ENCODE peak calls at places on chromosome 12, in ten cellular contexts. I, T, F, V, U, J, L, O, H and C are unnamed samples.

GRCh38 chr12:132292328-132293319 is 36.8 kb downstream of the GALNT9 start:
- DNase-seq in I (no peak), H (no peak), O (no peak), T (no peak), V (no peak), U (no peak), L (no peak), J (no peak), F (no peak), C (no peak)

GRCh38 chr12:116366456-116366776 is 88.9 kb upstream of the MED13L start:
- DNase-seq in F (peak; percentile 71), I (peak; percentile 45), T (no peak), U (no peak), O (peak; percentile 68), L (peak; percentile 42), H (peak; percentile 75), J (no peak), V (peak; percentile 88), C (no peak)

GRCh38 chr12:103334447-103334846 is 161.3 kb downstream of the C12orf42 start:
- DNase-seq in U (no peak), V (no peak), H (no peak), L (no peak), J (no peak), F (no peak), O (no peak), T (no peak), I (no peak), C (no peak)

GRCh38 chr12:100345020-100345767 is 11.7 kb upstream of the SLC17A8 start:
- DNase-seq in I (no peak), T (no peak), V (no peak), H (no peak), L (no peak), O (no peak), U (no peak), F (no peak), J (no peak), C (no peak)

GRCh38 chr12:50088577-50089335 is 3.6 kb downstream of the SMARCD1 start:
- DNase-seq in I (peak; percentile 62), L (peak; percentile 59), F (no peak), O (no peak), U (peak; percentile 40), J (peak; percentile 72), V (peak; percentile 68), T (peak; percentile 67), H (peak; percentile 80), C (peak; percentile 75)

GRCh38 chr12:18439541-18439940 is 178.2 kb downstream of the PIK3C2G start:
- DNase-seq in I (no peak), O (no peak), J (no peak), T (no peak), V (no peak), L (peak; percentile 51), F (no peak), H (no peak), U (no peak), C (no peak)

GRCh38 chr12:32115404-32116104 is 8.9 kb downstream of the BICD1 start:
- DNase-seq in U (peak; percentile 58), V (peak; percentile 63), L (peak; percentile 97), I (peak; percentile 91), O (peak; percentile 63), F (peak; percentile 96), T (peak; percentile 79), J (peak; percentile 90), H (peak; percentile 91), C (no peak)

GRCh38 chr12:97758586-97758985 is 296.0 kb downstream of the RMST start:
- DNase-seq in V (no peak), T (no peak), L (no peak), F (no peak), O (no peak), H (no peak), U (no peak), I (no peak), J (no peak), C (no peak)

GRCh38 chr12:16599081-16599480 is 6.9 kb downstream of the LMO3 start:
- DNase-seq in H (no peak), L (no peak), T (no peak), I (no peak), V (no peak), J (no peak), O (no peak), F (peak; percentile 82), U (no peak), C (no peak)

GRCh38 chr12:93094988-93095737 is 166.1 kb upstream of the EEA1 start:
- DNase-seq in O (no peak), F (no peak), J (no peak), T (peak; percentile 83), I (no peak), L (no peak), V (no peak), U (no peak), H (no peak), C (no peak)

GRCh38 chr12:121568971-121569808 is 11.6 kb downstream of the KDM2B start:
- DNase-seq in I (no peak), T (no peak), H (no peak), O (no peak), V (no peak), U (no peak), L (no peak), J (no peak), F (peak; percentile 76), C (no peak)

GRCh38 chr12:122336015-122336946 is 70.0 kb upstream of the VPS33A start:
- DNase-seq in U (peak; percentile 9), J (peak; percentile 10), T (peak; percentile 72), F (no peak), L (peak; percentile 40), O (no peak), H (peak; percentile 51), I (peak; percentile 47), V (no peak), C (peak; percentile 83)

DNA sequence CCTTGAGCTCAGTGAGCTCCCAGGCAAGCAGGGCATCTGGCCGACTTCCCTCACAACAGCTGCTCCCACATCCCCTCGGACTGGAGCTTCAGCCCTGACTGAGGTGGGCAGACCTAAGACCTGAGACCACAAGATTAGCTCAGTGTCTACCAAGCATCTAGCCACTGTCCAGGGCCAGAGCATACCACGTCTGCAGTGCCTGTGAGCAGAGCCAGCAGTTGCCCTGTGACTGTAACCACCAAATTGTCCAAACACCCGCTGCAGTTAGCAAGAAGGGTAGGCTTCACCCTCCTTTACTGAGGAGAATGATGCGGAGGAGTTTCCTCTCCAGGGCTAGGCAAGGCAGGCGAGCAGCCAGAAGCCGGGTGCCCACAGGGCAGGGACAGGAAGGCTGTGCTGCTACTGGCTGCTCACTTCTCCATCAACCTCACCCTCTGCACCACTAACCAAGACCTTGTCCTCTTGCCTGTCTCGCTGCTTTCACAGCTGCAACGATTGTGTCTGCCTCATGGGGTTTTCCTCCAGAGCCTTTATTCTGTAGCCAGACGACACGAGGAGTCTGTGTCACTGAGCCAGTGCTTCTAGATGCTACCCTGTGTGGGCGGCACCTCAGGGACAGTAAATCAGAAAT is 53.9 kb downstream of the ANAPC7 start:
- DNase-seq in H (no peak), V (no peak), I (no peak), T (peak; percentile 96), U (no peak), J (no peak), O (no peak), L (no peak), F (no peak), C (no peak)
- TF ChIP-seq POLR2A in H (no peak), V (no peak), I (no peak), T (no peak), U (no peak), J (no peak), O (no peak), L (no peak), F (no peak), C (no peak)

GRCh38 chr12:6372403-6373003 is 2.9 kb downstream of the SCNN1A start:
- DNase-seq in I (peak; percentile 36), H (peak; percentile 94), U (peak; percentile 72), O (peak; percentile 68), J (peak; percentile 90), V (peak; percentile 45), F (peak; percentile 67), T (peak; percentile 96), L (peak; percentile 58), C (no peak)
- TF ChIP-seq POLR2A in I (peak; percentile 41), H (no peak), U (no peak), O (no peak), J (no peak), V (no peak), F (no peak), T (no peak), L (no peak), C (no peak)

DNA sequence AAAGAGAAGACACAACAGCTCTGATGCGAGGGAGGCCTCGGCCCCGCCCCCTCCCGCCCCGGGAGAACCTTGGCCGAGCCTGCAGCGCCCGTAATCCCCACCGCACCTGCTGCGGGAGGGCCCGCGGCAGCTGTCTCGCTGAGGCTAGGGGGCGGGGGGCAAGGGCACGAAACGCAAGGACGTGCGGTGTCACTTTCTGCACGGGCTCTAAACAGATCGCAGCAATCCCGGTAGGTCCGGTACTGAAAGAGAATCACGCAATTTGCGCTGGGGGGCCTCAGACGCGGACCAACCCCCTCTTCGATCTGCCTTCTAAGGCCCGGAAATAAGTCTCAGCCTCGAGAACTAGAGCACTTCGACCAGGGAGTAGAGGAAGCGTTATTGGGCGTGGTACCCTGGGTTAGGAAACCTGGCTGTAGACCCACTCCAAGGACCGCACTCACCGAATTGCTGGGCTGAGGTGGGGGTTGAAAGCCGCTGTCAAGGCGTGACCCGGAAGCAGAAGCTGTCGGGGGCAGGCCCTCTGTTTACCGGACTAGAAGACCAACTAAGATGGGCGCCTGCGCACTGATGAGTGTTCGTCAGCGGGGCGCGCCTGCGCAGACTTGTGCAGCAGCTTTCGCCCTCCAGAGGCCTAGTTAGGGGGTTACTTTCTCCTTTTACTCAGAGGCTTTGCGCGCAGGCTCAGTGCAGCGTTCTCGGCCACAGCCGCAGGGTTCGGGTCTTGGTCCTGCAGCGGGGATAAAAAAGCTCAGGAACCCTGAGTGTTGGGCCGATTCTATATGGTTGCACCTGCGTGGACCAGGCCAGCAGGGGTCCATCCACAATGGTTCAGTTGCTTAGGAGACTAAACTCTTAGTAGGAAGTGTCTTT is at the start of gene ASB8:
- DNase-seq in U (peak; percentile 91), L (peak; percentile 99), F (peak; percentile 100), J (peak; percentile 96), V (peak; percentile 99), I (peak; percentile 99), H (peak; percentile 99), O (peak; percentile 97), T (peak; percentile 99), C (peak; percentile 99)
- TF ChIP-seq POLR2A in U (no peak), L (peak; percentile 84), F (no peak), J (peak; percentile 73), V (no peak), I (peak; percentile 65), H (peak; percentile 36), O (no peak), T (peak; percentile 77), C (peak; percentile 76)

DNA sequence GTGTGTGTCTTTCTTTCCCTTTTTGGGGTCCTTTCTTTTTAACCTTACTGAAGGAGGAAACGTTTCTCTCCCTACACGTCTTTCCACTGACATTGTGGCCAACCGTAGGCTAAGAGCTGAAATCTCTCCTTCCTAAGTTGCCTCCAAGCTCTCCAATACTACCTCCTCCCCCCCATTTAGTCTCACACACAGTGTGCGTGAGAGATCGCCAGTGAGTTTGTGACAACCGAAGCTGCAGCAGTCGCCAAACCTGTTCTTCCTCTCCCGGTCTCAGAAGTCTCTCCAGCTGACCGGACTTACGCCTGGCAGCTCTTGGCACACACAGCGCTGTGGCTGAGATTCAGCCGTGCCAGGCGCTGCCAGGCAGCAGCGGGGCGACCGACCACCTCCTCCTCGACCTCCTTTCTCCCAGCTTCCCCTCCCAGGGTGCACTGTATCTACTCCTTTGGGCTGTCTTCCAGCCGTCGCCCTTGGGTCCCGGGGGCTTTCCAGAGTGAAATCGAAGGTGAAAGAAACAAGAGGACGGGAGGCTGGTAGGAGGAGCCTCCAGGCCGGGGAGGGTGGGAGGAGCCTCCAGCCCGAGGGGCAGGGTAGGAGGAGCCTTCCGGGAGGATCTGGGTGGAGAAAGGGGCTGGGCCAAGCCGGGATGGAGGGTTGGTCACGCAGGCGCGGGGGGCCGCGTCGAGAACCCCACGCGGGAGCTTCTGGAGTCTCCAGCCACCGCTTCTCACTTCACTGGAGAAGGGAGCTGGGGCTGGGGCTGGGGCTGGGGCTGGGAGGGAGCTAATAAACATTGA is at the start of gene TMTC2:
- DNase-seq in F (peak; percentile 97), J (peak; percentile 76), O (peak; percentile 92), H (peak; percentile 89), V (peak; percentile 95), L (peak; percentile 95), I (peak; percentile 96), T (peak; percentile 93), U (peak; percentile 74), C (peak; percentile 83)
- TF ChIP-seq POLR2A in F (peak; percentile 37), J (peak; percentile 52), O (no peak), H (peak; percentile 37), V (peak; percentile 40), L (no peak), I (peak; percentile 86), T (peak; percentile 63), U (peak; percentile 41), C (no peak)